ENCODE peak calls at places on chromosomes 7 and 10, in six cellular contexts. V is endothelial cell; C is T-cell; F is GM03348; M is effector CD4-positive, alpha-beta T cell; D is LoVo. A is an unnamed sample.
A peak's percentile ranks its signal among the peaks of the same experiment; 100 is the strongest.

GRCh38 chr10:131212763-131213325 is 98.7 kb downstream of the TCERG1L start:
- DNase-seq in D (no peak), V (no peak), F (no peak), M (no peak), C (no peak), A (no peak)

GRCh38 chr7:114865564-114865963 is 56.3 kb upstream of the MDFIC start:
- DNase-seq in V (peak; percentile 59), M (peak; percentile 41), D (peak; percentile 52), C (peak; percentile 38), F (peak; percentile 63), A (no peak)

GRCh38 chr7:107946881-107947280 is 55.9 kb downstream of the DLD start:
- DNase-seq in C (no peak), D (no peak), V (no peak), M (no peak), F (no peak), A (no peak)

GRCh38 chr7:40659231-40659630 is 524.4 kb downstream of the SUGCT start:
- DNase-seq in C (no peak), F (peak; percentile 24), D (no peak), V (no peak), M (no peak), A (no peak)

GRCh38 chr10:106189254-106189653 is 975.3 kb downstream of the SORCS1 start:
- DNase-seq in V (peak; percentile 58), M (no peak), D (peak; percentile 26), C (no peak), F (peak; percentile 16), A (peak; percentile 52)

GRCh38 chr7:31059551-31059950 is 7.4 kb downstream of the ADCYAP1R1 start:
- DNase-seq in F (no peak), C (no peak), M (no peak), D (no peak), V (peak; percentile 65), A (peak; percentile 45)

GRCh38 chr10:29186221-29186620 is 102.6 kb upstream of the LYZL1 start:
- DNase-seq in V (no peak), D (no peak), F (no peak), C (no peak), M (no peak), A (no peak)

GRCh38 chr7:150964593-150965111 is 13.5 kb downstream of the KCNH2 start:
- DNase-seq in V (no peak), M (no peak), D (no peak), C (no peak), F (no peak), A (no peak)

GRCh38 chr7:2220030-2220429 is 12.7 kb downstream of the MAD1L1 start:
- DNase-seq in C (no peak), F (no peak), V (no peak), D (no peak), M (no peak), A (no peak)

GRCh38 chr7:96402913-96403312 is 81.0 kb upstream of the SLC25A13 start:
- DNase-seq in F (no peak), C (no peak), D (no peak), V (no peak), M (no peak), A (no peak)

GRCh38 chr7:137970263-137970975 is 31.5 kb downstream of the CREB3L2 start:
- DNase-seq in C (no peak), V (no peak), D (peak; percentile 54), M (no peak), F (peak; percentile 86), A (no peak)

GRCh38 chr7:129615018-129615417 is 3.5 kb downstream of the NRF1 start:
- DNase-seq in D (no peak), C (no peak), V (no peak), M (no peak), F (no peak), A (no peak)

GRCh38 chr10:74927701-74928100 is 101.3 kb downstream of the KAT6B start:
- DNase-seq in V (no peak), M (no peak), D (no peak), C (no peak), F (peak; percentile 19), A (no peak)

GRCh38 chr10:46019170-46019528 is 11.3 kb downstream of the NCOA4 start:
- DNase-seq in C (no peak), D (no peak), M (no peak), V (no peak), F (no peak), A (no peak)

GRCh38 chr10:49679480-49679893 is at the start of gene C10orf53:
- DNase-seq in V (peak; percentile 84), M (no peak), C (no peak), F (peak; percentile 51), D (no peak), A (peak; percentile 25)

GRCh38 chr10:122098924-122099323 is 110.0 kb downstream of the TACC2 start:
- DNase-seq in V (no peak), M (no peak), D (no peak), F (no peak), C (no peak), A (no peak)

GRCh38 chr10:33509231-33509871 is 174.9 kb upstream of the NRP1 start:
- DNase-seq in C (no peak), M (no peak), V (peak; percentile 6), D (peak; percentile 87), F (peak; percentile 72), A (no peak)

GRCh38 chr7:85714182-85714581 is 527.3 kb upstream of the SEMA3D start:
- DNase-seq in F (no peak), M (no peak), C (no peak), D (no peak), V (no peak), A (no peak)

GRCh38 chr7:40824461-40824860 is 689.7 kb downstream of the SUGCT start:
- DNase-seq in F (no peak), C (no peak), M (no peak), V (no peak), D (peak; percentile 81), A (no peak)

GRCh38 chr10:78472542-78472890 is 438.9 kb downstream of the RPS24 start:
- DNase-seq in F (no peak), V (no peak), M (no peak), C (no peak), D (no peak), A (no peak)

GRCh38 chr7:55964802-55965470 is 551 bp downstream of the NIPSNAP2 start:
- DNase-seq in M (peak; percentile 19), F (peak; percentile 90), V (peak; percentile 65), C (peak; percentile 8), D (peak; percentile 69), A (no peak)

GRCh38 chr10:69965919-69966662 is 86.6 kb upstream of the MACROH2A2 start:
- DNase-seq in C (no peak), F (no peak), D (no peak), V (no peak), M (no peak), A (no peak)

GRCh38 chr10:32985781-32986350 is 27.8 kb upstream of the ITGB1 start:
- DNase-seq in M (no peak), V (no peak), F (peak; percentile 58), D (no peak), C (no peak), A (no peak)

GRCh38 chr10:125629758-125630376 is 53.1 kb downstream of the TEX36 start:
- DNase-seq in V (no peak), F (peak; percentile 21), D (peak; percentile 44), M (no peak), C (no peak), A (no peak)

GRCh38 chr10:53440641-53441040 is 668.1 kb upstream of the MBL2 start:
- DNase-seq in V (no peak), C (no peak), M (no peak), F (no peak), D (no peak), A (no peak)

GRCh38 chr10:13354783-13355182 is 6.7 kb upstream of the SEPHS1 start:
- DNase-seq in D (no peak), V (no peak), F (no peak), M (no peak), C (no peak), A (no peak)